ENCODE peak calls at places on chromosomes 7 and 10, in nine cellular contexts. C is GM23338; M is PC-9; B is stimulated activated CD8-positive, alpha-beta memory T cell treated with anti-CD3 and anti-CD28 coated beads, Interleukin-4, amount 100 ng/mL, for 4 hours; T is T-helper 2 cell; H is NCI-H1092 treated with DMSO at 0.1 percent for 48 hours; W is heart left ventricle; Q is IMR-90; I is HCEC 1CT. R is an unnamed sample.

GRCh38 chr7:80379034-80379433 is 132.8 kb downstream of the GNAT3 start:
- DNase-seq in M (no peak), W (no peak), T (no peak), Q (peak), B (no peak), C (no peak), H (no peak), I (peak), R (no peak)

GRCh38 chr7:86644282-86645173 is 819 bp downstream of the GRM3 start:
- DNase-seq in Q (no peak), B (no peak), C (peak), W (no peak), H (no peak), M (no peak), T (no peak), I (no peak), R (no peak)

GRCh38 chr7:106450716-106451115 is 165.9 kb upstream of the NAMPT start:
- DNase-seq in M (no peak), T (no peak), H (no peak), W (no peak), B (no peak), I (peak), Q (no peak), C (no peak), R (no peak)

GRCh38 chr10:47104101-47104707 is 193.0 kb downstream of the PTPN20 start:
- DNase-seq in B (no peak), W (no peak), H (no peak), T (no peak), M (no peak), I (no peak), C (no peak), Q (peak), R (no peak)

GRCh38 chr10:107915277-107915634 is 750.8 kb upstream of the SORCS1 start:
- DNase-seq in I (peak), T (no peak), W (no peak), Q (no peak), M (no peak), C (peak), H (no peak), B (no peak), R (no peak)

GRCh38 chr7:136009488-136010079 is 32.4 kb upstream of the MTPN start:
- DNase-seq in Q (peak), T (no peak), H (peak), M (no peak), W (no peak), I (peak), C (peak), B (no peak), R (peak)

GRCh38 chr10:32985781-32986350 is 27.8 kb upstream of the ITGB1 start:
- DNase-seq in M (no peak), H (no peak), Q (peak), C (no peak), I (peak), W (no peak), B (no peak), T (no peak), R (peak)

GRCh38 chr10:3102721-3103410 is 35.5 kb downstream of the PFKP start:
- DNase-seq in B (no peak), T (no peak), Q (peak), H (peak), I (no peak), C (no peak), M (no peak), W (no peak), R (no peak)

GRCh38 chr10:86914734-86915133 is 42.7 kb downstream of the MMRN2 start:
- DNase-seq in C (no peak), W (no peak), M (no peak), I (peak), Q (peak), H (no peak), B (no peak), T (no peak), R (no peak)

GRCh38 chr10:86139066-86139657 is 227.4 kb downstream of the GRID1 start:
- DNase-seq in W (no peak), B (no peak), T (no peak), H (no peak), M (peak), C (peak), I (no peak), Q (no peak), R (peak)

GRCh38 chr7:31917256-31917655 is 153.0 kb downstream of the PDE1C start:
- DNase-seq in W (no peak), M (no peak), T (no peak), B (no peak), H (no peak), Q (peak), C (no peak), I (no peak), R (no peak)

GRCh38 chr7:3942778-3943177 is 641.7 kb downstream of the SDK1 start:
- DNase-seq in B (no peak), T (no peak), I (no peak), Q (no peak), W (no peak), M (no peak), H (no peak), C (no peak), R (no peak)

GRCh38 chr10:47040041-47040491 is 128.8 kb downstream of the PTPN20 start:
- DNase-seq in H (no peak), Q (no peak), W (no peak), T (no peak), I (no peak), C (no peak), M (no peak), B (no peak), R (no peak)

GRCh38 chr10:103692421-103693069 is 162.8 kb downstream of the SH3PXD2A start:
- DNase-seq in H (no peak), T (no peak), Q (no peak), M (no peak), B (no peak), W (no peak), C (peak), I (no peak), R (no peak)

GRCh38 chr10:8051109-8051781 is 3.2 kb upstream of the GATA3 start:
- DNase-seq in T (no peak), H (no peak), I (no peak), C (peak), Q (no peak), W (no peak), M (no peak), B (no peak), R (peak)

GRCh38 chr7:151047979-151048763 is at the start of gene ASIC3:
- DNase-seq in B (no peak), C (no peak), T (no peak), W (no peak), I (no peak), M (no peak), Q (no peak), H (peak), R (no peak)